ENCODE peak calls at places on chromosome 19, in six cellular contexts. Q is HS-5, B is RWPE1, G is HEK293T, Z is activated T-cell treated with anti-CD3 and anti-CD28 coated beads for 1 hour, O is T-helper 22 cell. M is an unnamed sample.

GRCh38 chr19:55578761-55579747 is 1.6 kb downstream of the ZNF579 start:
- DNase-seq in O (no peak), B (no peak), Z (no peak), Q (no peak), G (no peak), M (no peak)

GRCh38 chr19:36210497-36210896 is 4.0 kb downstream of the ZNF565 start:
- DNase-seq in G (no peak), Q (no peak), Z (no peak), O (no peak), B (no peak), M (no peak)

GRCh38 chr19:47391510-47392223 is 27.7 kb downstream of the MEIS3 start:
- DNase-seq in G (peak; percentile 83), Q (peak; percentile 28), B (peak; percentile 57), Z (peak; percentile 86), O (peak; percentile 45), M (peak; percentile 47)

GRCh38 chr19:10384580-10384979 is 4.2 kb upstream of the TYK2 start:
- DNase-seq in O (no peak), Z (no peak), G (no peak), B (no peak), Q (no peak), M (no peak)

GRCh38 chr19:11383706-11384048 is 437 bp downstream of the EPOR start:
- DNase-seq in B (no peak), G (no peak), Q (no peak), O (no peak), Z (no peak), M (no peak)

GRCh38 chr19:39805120-39805519 is 26.5 kb downstream of the LEUTX start:
- DNase-seq in O (no peak), Z (no peak), Q (no peak), B (no peak), G (no peak), M (no peak)

GRCh38 chr19:44905437-44906160 is at the start of gene APOE:
- DNase-seq in Q (no peak), Z (no peak), O (no peak), G (no peak), B (no peak), M (no peak)

GRCh38 chr19:48466571-48467325 is 2.4 kb upstream of the CYTH2 start:
- DNase-seq in Q (no peak), O (no peak), B (no peak), Z (no peak), G (no peak), M (no peak)

GRCh38 chr19:5743640-5744039 is 23.2 kb downstream of the CATSPERD start:
- DNase-seq in O (no peak), Q (no peak), B (no peak), Z (no peak), G (no peak), M (no peak)

GRCh38 chr19:17859533-17860330 is at the start of gene RPL18A:
- DNase-seq in Z (peak; percentile 98), B (peak; percentile 97), G (peak; percentile 95), Q (peak; percentile 98), O (peak; percentile 99), M (peak; percentile 98)

GRCh38 chr19:8085606-8086464 is 33.3 kb downstream of the CCL25 start:
- DNase-seq in G (no peak), Q (no peak), Z (no peak), B (peak; percentile 36), O (no peak), M (no peak)